ENCODE peak calls at places on chromosomes 6 and 20, in six cellular contexts. T, D, F, L, B and C are unnamed samples.

GRCh38 chr6:13846841-13847240 is 32.5 kb upstream of the MCUR1 start:
- DNase-seq in T (no peak), L (no peak), B (no peak), F (no peak), D (no peak), C (no peak)

GRCh38 chr6:51049983-51050877 is 231.6 kb downstream of the TFAP2B start:
- DNase-seq in D (no peak), B (no peak), L (no peak), T (no peak), F (no peak), C (no peak)

GRCh38 chr6:27332692-27333641 is 20.9 kb upstream of the POM121L2 start:
- DNase-seq in F (no peak), T (no peak), D (no peak), L (peak), B (no peak), C (no peak)

GRCh38 chr6:45445364-45445748 is 67.6 kb upstream of the SUPT3H start:
- DNase-seq in F (no peak), D (no peak), T (no peak), B (no peak), L (no peak), C (no peak)

GRCh38 chr6:105892577-105893262 is 193.4 kb upstream of the PRDM1 start:
- DNase-seq in B (no peak), D (no peak), T (no peak), L (no peak), F (peak), C (no peak)

GRCh38 chr20:3847419-3847940 is 846 bp downstream of the MAVS start:
- DNase-seq in D (no peak), T (no peak), L (no peak), F (no peak), B (no peak), C (no peak)

GRCh38 chr6:44681782-44682181 is 294.3 kb downstream of the CDC5L start:
- DNase-seq in T (no peak), F (no peak), B (no peak), D (no peak), L (no peak), C (no peak)

GRCh38 chr6:30508890-30509736 is 19.8 kb downstream of the HLA-E start:
- DNase-seq in D (no peak), F (no peak), T (no peak), B (no peak), L (no peak), C (no peak)

GRCh38 chr6:151252626-151253025 is 12.9 kb downstream of the AKAP12 start:
- DNase-seq in B (no peak), T (no peak), D (no peak), F (no peak), L (no peak), C (no peak)

GRCh38 chr6:109024784-109025183 is 69.9 kb downstream of the SESN1 start:
- DNase-seq in T (no peak), L (no peak), B (no peak), F (no peak), D (no peak), C (peak)

GRCh38 chr6:122696079-122696478 is 83.4 kb upstream of the FABP7 start:
- DNase-seq in F (no peak), D (no peak), L (no peak), T (no peak), B (no peak), C (no peak)

GRCh38 chr6:27617046-27617687 is 144.3 kb upstream of the ZNF184 start:
- DNase-seq in D (no peak), L (no peak), B (no peak), T (no peak), F (no peak), C (no peak)

GRCh38 chr20:56195946-56196345 is 52.6 kb upstream of the MC3R start:
- DNase-seq in T (no peak), D (no peak), L (no peak), B (no peak), F (no peak), C (no peak)

GRCh38 chr20:47809561-47809960 is 24.3 kb upstream of the SULF2 start:
- DNase-seq in T (no peak), L (no peak), D (peak), F (no peak), B (no peak), C (no peak)

GRCh38 chr6:158853872-158854213 is 34.7 kb upstream of the EZR start:
- DNase-seq in F (no peak), B (no peak), D (no peak), L (no peak), T (no peak), C (no peak)
- H3K27ac ChIP-seq in F (peak), B (no peak), D (peak), L (peak), T (peak), C (no peak)

GRCh38 chr20:34875657-34876160 is 703 bp upstream of the ACSS2 start:
- DNase-seq in B (no peak), F (no peak), L (no peak), T (no peak), D (no peak), C (no peak)

GRCh38 chr20:34877002-34877264 is 521 bp downstream of the ACSS2 start:
- DNase-seq in T (no peak), F (no peak), L (no peak), D (no peak), B (no peak), C (no peak)

GRCh38 chr20:34874094-34874654 is 1.5 kb upstream of the GGT7 start:
- DNase-seq in D (peak), B (peak), F (peak), L (no peak), T (peak), C (peak)

GRCh38 chr20:34873583-34874093 is 982 bp upstream of the GGT7 start:
- DNase-seq in D (no peak), T (no peak), B (no peak), F (no peak), L (no peak), C (no peak)

GRCh38 chr20:34876161-34877001 is at the start of gene ACSS2:
- DNase-seq in D (peak), T (peak), B (peak), L (peak), F (peak), C (peak)
- TF ChIP-seq POLR2A in D (peak), T (peak), B (peak), L (no peak), F (no peak), C (peak)

GRCh38 chr20:51800132-51800721 is 2.1 kb downstream of the SALL4 start:
- DNase-seq in F (peak), B (peak), L (peak), T (peak), D (no peak), C (no peak)
- H3K27ac ChIP-seq in F (no peak), B (no peak), L (peak), T (no peak), D (no peak), C (no peak)

GRCh38 chr20:2691127-2691526 is 1.5 kb upstream of the EBF4 start:
- DNase-seq in F (no peak), L (no peak), D (no peak), T (no peak), B (no peak), C (no peak)
- TF ChIP-seq POLR2A in F (no peak), L (no peak), D (no peak), T (no peak), B (no peak), C (no peak)